ENCODE peak calls at places on chromosome 1, in five cellular contexts. T, N, Y, X and D are unnamed samples.

GRCh38 chr1:191537030-191537429 is 621.2 kb upstream of the RGS18 start:
- DNase-seq in T (no peak), N (no peak), Y (no peak), X (no peak), D (no peak)

GRCh38 chr1:82446955-82447354 is 646.2 kb downstream of the ADGRL2 start:
- DNase-seq in T (no peak), N (no peak), Y (no peak), X (no peak), D (no peak)

GRCh38 chr1:36856126-36856525 is 178.2 kb downstream of the GRIK3 start:
- DNase-seq in T (no peak), N (peak), Y (peak), X (no peak), D (no peak)

GRCh38 chr1:155196103-155196892 is 11.4 kb downstream of the THBS3 start:
- DNase-seq in T (no peak), N (no peak), Y (no peak), X (no peak), D (no peak)

GRCh38 chr1:246281195-246281594 is 225.9 kb downstream of the SMYD3 start:
- DNase-seq in T (no peak), N (no peak), Y (no peak), X (no peak), D (no peak)

GRCh38 chr1:45477646-45478045 is 13.3 kb downstream of the TESK2 start:
- DNase-seq in T (no peak), N (no peak), Y (peak), X (no peak), D (no peak)

GRCh38 chr1:106659490-106660244 is 396.8 kb upstream of the PRMT6 start:
- DNase-seq in T (no peak), N (no peak), Y (no peak), X (no peak), D (no peak)

GRCh38 chr1:205240118-205240517 is 12.4 kb downstream of the TMCC2 start:
- DNase-seq in T (no peak), N (no peak), Y (no peak), X (no peak), D (no peak)

GRCh38 chr1:174242856-174243255 is 83.5 kb downstream of the RABGAP1L start:
- DNase-seq in T (no peak), N (no peak), Y (no peak), X (no peak), D (no peak)

GRCh38 chr1:166036092-166036491 is 130.7 kb downstream of the FAM78B start:
- DNase-seq in T (no peak), N (no peak), Y (peak), X (no peak), D (no peak)

GRCh38 chr1:201827321-201828281 is 1.4 kb upstream of the IPO9 start:
- DNase-seq in T (no peak), N (no peak), Y (no peak), X (no peak), D (no peak)

GRCh38 chr1:33375316-33375715 is 54.4 kb upstream of the A3GALT2 start:
- DNase-seq in T (no peak), N (no peak), Y (no peak), X (no peak), D (no peak)

GRCh38 chr1:205976708-205977107 is 26.5 kb downstream of the RAB7B start:
- DNase-seq in T (no peak), N (peak), Y (peak), X (no peak), D (peak)

GRCh38 chr1:15749399-15750291 is 7.3 kb downstream of the TMEM82 start:
- DNase-seq in T (no peak), N (no peak), Y (no peak), X (no peak), D (peak)

GRCh38 chr1:85295006-85295431 is 18.6 kb upstream of the BCL10 start:
- DNase-seq in T (no peak), N (no peak), Y (no peak), X (no peak), D (peak)

GRCh38 chr1:213535679-213536078 is 452.1 kb upstream of the PROX1 start:
- DNase-seq in T (no peak), N (no peak), Y (no peak), X (no peak), D (no peak)